ENCODE peak calls at places on chromosomes 16 and 17, in ten cellular contexts. C is SJSA1; T is stimulated activated CD8-positive, alpha-beta memory T cell treated with anti-CD3 and anti-CD28 coated beads, Interleukin-15, amount 100 ng/mL, for 24 hours; N is mucosa of gallbladder; O is KBM-7; B is NCI-H2081; W is caudate nucleus; U is T-helper 9 cell; Z is HFFc6; G is activated T-cell treated with anti-CD3 and anti-CD28 coated beads for 1 hour. I is an unnamed sample.
A peak's percentile ranks its signal among the peaks of the same experiment; 100 is the strongest.

GRCh38 chr16:87278191-87279093 is 38.8 kb downstream of the C16orf95 start:
- DNase-seq in O (peak; percentile 72), U (peak; percentile 11), G (peak; percentile 11), C (peak; percentile 73), W (peak; percentile 20), N (peak; percentile 73), T (peak; percentile 4), Z (peak; percentile 68), B (peak; percentile 5), I (peak; percentile 60)

GRCh38 chr16:18984425-18985005 is 781 bp downstream of the TMC7 start:
- DNase-seq in B (no peak), C (no peak), Z (no peak), O (peak; percentile 19), W (peak; percentile 25), G (no peak), T (no peak), U (no peak), N (no peak), I (no peak)

GRCh38 chr16:87838643-87839541 is 30.4 kb downstream of the SLC7A5 start:
- DNase-seq in N (no peak), W (no peak), C (no peak), O (no peak), U (no peak), G (no peak), B (no peak), T (no peak), Z (no peak), I (no peak)

GRCh38 chr17:6503641-6504195 is 52.6 kb downstream of the PITPNM3 start:
- DNase-seq in O (no peak), Z (no peak), U (no peak), G (no peak), N (no peak), C (no peak), T (no peak), B (no peak), W (no peak), I (no peak)

GRCh38 chr16:3304370-3304769 is 860 bp downstream of the TIGD7 start:
- DNase-seq in W (no peak), O (no peak), N (no peak), B (no peak), T (no peak), C (no peak), U (no peak), G (no peak), Z (no peak), I (no peak)

GRCh38 chr17:8789743-8790142 is 9.4 kb downstream of the MFSD6L start:
- DNase-seq in G (no peak), C (no peak), N (no peak), T (no peak), U (no peak), Z (no peak), B (no peak), W (no peak), O (no peak), I (no peak)

GRCh38 chr17:48543854-48544355 is 1.0 kb downstream of the HOXB2 start:
- DNase-seq in U (no peak), W (no peak), B (no peak), O (peak; percentile 53), Z (no peak), G (no peak), C (peak; percentile 69), N (no peak), T (no peak), I (no peak)

GRCh38 chr17:58172369-58173071 is 5.7 kb downstream of the OR4D2 start:
- DNase-seq in C (no peak), O (peak; percentile 66), U (no peak), N (no peak), G (no peak), Z (no peak), B (peak; percentile 73), T (no peak), W (no peak), I (no peak)

GRCh38 chr16:54210437-54211081 is 76.0 kb downstream of the IRX3 start:
- DNase-seq in O (no peak), B (no peak), Z (no peak), W (no peak), G (no peak), U (no peak), C (no peak), N (no peak), T (no peak), I (no peak)

GRCh38 chr16:57648125-57648524 is 19.7 kb downstream of the ADGRG1 start:
- DNase-seq in C (no peak), O (no peak), N (no peak), T (no peak), U (no peak), W (no peak), B (no peak), Z (no peak), G (no peak), I (no peak)

GRCh38 chr17:36842231-36842630 is 95.0 kb upstream of the LHX1 start:
- DNase-seq in U (no peak), G (no peak), W (no peak), O (no peak), B (no peak), Z (no peak), T (no peak), N (no peak), C (no peak), I (no peak)

GRCh38 chr16:59045496-59045895 is 311.4 kb upstream of the GOT2 start:
- DNase-seq in G (no peak), Z (no peak), C (no peak), U (no peak), W (no peak), O (no peak), B (no peak), N (no peak), T (no peak), I (no peak)

GRCh38 chr17:15954222-15954621 is 9.3 kb downstream of the ADORA2B start:
- DNase-seq in U (no peak), C (peak; percentile 67), N (no peak), O (no peak), B (no peak), W (no peak), G (no peak), T (no peak), Z (peak; percentile 89), I (no peak)

GRCh38 chr16:89764711-89765201 is 43.4 kb downstream of the ZNF276 start:
- DNase-seq in O (peak; percentile 75), Z (no peak), G (no peak), N (peak; percentile 57), C (no peak), U (no peak), B (no peak), W (no peak), T (no peak), I (peak; percentile 94)

GRCh38 chr16:87618216-87618615 is 15.9 kb downstream of the JPH3 start:
- DNase-seq in U (no peak), T (no peak), G (no peak), C (no peak), W (no peak), N (no peak), O (no peak), Z (no peak), B (no peak), I (no peak)

GRCh38 chr16:10981697-10982216 is 37.4 kb downstream of the CLEC16A start:
- DNase-seq in O (peak; percentile 53), Z (peak; percentile 11), W (no peak), G (no peak), T (no peak), N (no peak), C (no peak), B (peak; percentile 12), U (no peak), I (no peak)

GRCh38 chr17:77840576-77841160 is 117.8 kb upstream of the TNRC6C start:
- DNase-seq in O (no peak), U (no peak), W (no peak), Z (no peak), T (no peak), C (no peak), B (no peak), N (no peak), G (no peak), I (no peak)

GRCh38 chr17:7552621-7553051 is 3.8 kb downstream of the TNFSF12 start:
- DNase-seq in W (no peak), B (no peak), T (no peak), U (no peak), G (no peak), Z (no peak), O (peak; percentile 91), C (no peak), N (peak; percentile 25), I (no peak)

GRCh38 chr16:57386381-57386951 is 14.2 kb downstream of the CX3CL1 start:
- DNase-seq in N (no peak), G (no peak), W (no peak), T (no peak), U (no peak), C (peak; percentile 38), Z (no peak), B (no peak), O (no peak), I (no peak)

GRCh38 chr17:72368191-72368590 is 247.4 kb downstream of the SOX9 start:
- DNase-seq in Z (no peak), N (no peak), U (no peak), C (no peak), T (no peak), G (no peak), B (no peak), W (no peak), O (no peak), I (no peak)

GRCh38 chr16:68257906-68258800 is 6.2 kb upstream of the SLC7A6 start:
- DNase-seq in B (no peak), U (no peak), Z (peak; percentile 84), C (peak; percentile 54), T (no peak), N (no peak), O (no peak), G (no peak), W (no peak), I (peak; percentile 47)

GRCh38 chr17:1158879-1159278 is 20.9 kb downstream of the ABR start:
- DNase-seq in T (no peak), B (no peak), G (no peak), O (no peak), U (no peak), Z (peak; percentile 33), N (no peak), C (peak; percentile 81), W (no peak), I (no peak)

GRCh38 chr17:74212262-74212912 is 984 bp upstream of the TTYH2 start:
- DNase-seq in U (no peak), W (no peak), O (no peak), T (peak; percentile 13), Z (no peak), B (no peak), C (peak; percentile 34), G (no peak), N (no peak), I (no peak)

GRCh38 chr17:57888311-57889216 is 38.7 kb upstream of the MRPS23 start:
- DNase-seq in U (no peak), O (no peak), N (no peak), T (no peak), W (no peak), C (no peak), B (no peak), Z (no peak), G (no peak), I (no peak)

GRCh38 chr16:22177968-22178934 is 15.9 kb downstream of the SDR42E2 start:
- DNase-seq in T (no peak), Z (no peak), C (no peak), U (no peak), G (no peak), O (no peak), N (no peak), B (no peak), W (no peak), I (no peak)

GRCh38 chr17:29563816-29564215 is 3.0 kb downstream of the ABHD15 start:
- DNase-seq in G (no peak), N (no peak), C (no peak), U (no peak), T (no peak), B (no peak), O (no peak), Z (no peak), W (no peak), I (no peak)

GRCh38 chr17:29597361-29598172 is 4.6 kb downstream of the ANKRD13B start:
- DNase-seq in N (no peak), C (no peak), B (peak; percentile 2), O (no peak), T (no peak), Z (no peak), G (no peak), U (no peak), W (no peak), I (no peak)

GRCh38 chr17:38730526-38731379 is 612 bp downstream of the CISD3 start:
- DNase-seq in B (peak; percentile 79), W (no peak), C (peak; percentile 77), Z (peak; percentile 42), T (no peak), N (peak; percentile 84), G (no peak), U (no peak), O (peak; percentile 63), I (peak; percentile 88)

I was measured in upper lobe of left lung.